ENCODE peak calls at places on chromosomes 12 and 14, in eight cellular contexts. One of them, this sample, is unnamed.

GRCh38 chr14:38074091-38074490 is 133.6 kb upstream of the SSTR1 start:
- DNase-seq in breast epithelium: no peak
- DNase-seq in DND-41: no peak
- DNase-seq in hepatocyte: no peak
- DNase-seq in CD8-positive, alpha-beta memory T cell: no peak
- DNase-seq in Peyer's patch: no peak
- DNase-seq in foreskin keratinocyte: no peak
- DNase-seq in A549: no peak
- DNase-seq in this sample: no peak

GRCh38 chr14:100306256-100306505 is at the start of gene SLC25A29:
- DNase-seq in DND-41: no peak
- DNase-seq in Peyer's patch: no peak
- DNase-seq in foreskin keratinocyte: no peak
- DNase-seq in breast epithelium: no peak
- DNase-seq in hepatocyte: no peak
- DNase-seq in A549: no peak
- DNase-seq in CD8-positive, alpha-beta memory T cell: no peak
- DNase-seq in this sample: no peak

GRCh38 chr12:1576410-1577240 is 17.8 kb downstream of the FBXL14 start:
- DNase-seq in CD8-positive, alpha-beta memory T cell: no peak
- DNase-seq in hepatocyte: peak
- DNase-seq in foreskin keratinocyte: no peak
- DNase-seq in Peyer's patch: no peak
- DNase-seq in DND-41: no peak
- DNase-seq in breast epithelium: no peak
- DNase-seq in A549: no peak
- DNase-seq in this sample: peak

GRCh38 chr12:80168936-80169335 is 69.6 kb downstream of the OTOGL start:
- DNase-seq in foreskin keratinocyte: no peak
- DNase-seq in hepatocyte: no peak
- DNase-seq in breast epithelium: no peak
- DNase-seq in A549: no peak
- DNase-seq in DND-41: no peak
- DNase-seq in CD8-positive, alpha-beta memory T cell: no peak
- DNase-seq in Peyer's patch: no peak
- DNase-seq in this sample: no peak

GRCh38 chr14:24958271-24958670 is 91.7 kb downstream of the STXBP6 start:
- DNase-seq in breast epithelium: no peak
- DNase-seq in hepatocyte: no peak
- DNase-seq in A549: no peak
- DNase-seq in DND-41: no peak
- DNase-seq in foreskin keratinocyte: no peak
- DNase-seq in CD8-positive, alpha-beta memory T cell: no peak
- DNase-seq in Peyer's patch: no peak
- DNase-seq in this sample: no peak

GRCh38 chr12:12510141-12510540 is 52.5 kb downstream of the DUSP16 start:
- DNase-seq in Peyer's patch: no peak
- DNase-seq in foreskin keratinocyte: peak
- DNase-seq in hepatocyte: no peak
- DNase-seq in DND-41: no peak
- DNase-seq in CD8-positive, alpha-beta memory T cell: no peak
- DNase-seq in A549: no peak
- DNase-seq in breast epithelium: no peak
- DNase-seq in this sample: no peak

GRCh38 chr12:6224550-6224949 is 24.4 kb downstream of the CD9 start:
- DNase-seq in Peyer's patch: peak
- DNase-seq in CD8-positive, alpha-beta memory T cell: no peak
- DNase-seq in A549: no peak
- DNase-seq in breast epithelium: no peak
- DNase-seq in hepatocyte: peak
- DNase-seq in DND-41: no peak
- DNase-seq in foreskin keratinocyte: no peak
- DNase-seq in this sample: no peak

GRCh38 chr14:75379246-75379929 is 48.4 kb upstream of the JDP2 start:
- DNase-seq in breast epithelium: no peak
- DNase-seq in DND-41: no peak
- DNase-seq in hepatocyte: no peak
- DNase-seq in Peyer's patch: no peak
- DNase-seq in A549: no peak
- DNase-seq in CD8-positive, alpha-beta memory T cell: no peak
- DNase-seq in foreskin keratinocyte: no peak
- DNase-seq in this sample: no peak

GRCh38 chr14:56273151-56273550 is 154.9 kb downstream of the PELI2 start:
- DNase-seq in CD8-positive, alpha-beta memory T cell: no peak
- DNase-seq in hepatocyte: no peak
- DNase-seq in breast epithelium: no peak
- DNase-seq in Peyer's patch: no peak
- DNase-seq in foreskin keratinocyte: no peak
- DNase-seq in DND-41: no peak
- DNase-seq in A549: no peak
- DNase-seq in this sample: no peak

GRCh38 chr12:12941450-12942350 is 10.3 kb downstream of the GPRC5D start:
- DNase-seq in foreskin keratinocyte: peak
- DNase-seq in Peyer's patch: no peak
- DNase-seq in CD8-positive, alpha-beta memory T cell: no peak
- DNase-seq in A549: no peak
- DNase-seq in hepatocyte: no peak
- DNase-seq in breast epithelium: no peak
- DNase-seq in DND-41: no peak
- DNase-seq in this sample: no peak

GRCh38 chr12:21987786-21988185 is 46.6 kb upstream of the ABCC9 start:
- DNase-seq in CD8-positive, alpha-beta memory T cell: no peak
- DNase-seq in A549: no peak
- DNase-seq in foreskin keratinocyte: no peak
- DNase-seq in Peyer's patch: no peak
- DNase-seq in hepatocyte: no peak
- DNase-seq in DND-41: no peak
- DNase-seq in breast epithelium: no peak
- DNase-seq in this sample: no peak

GRCh38 chr14:92341791-92342190 is 18.8 kb downstream of the SLC24A4 start:
- DNase-seq in breast epithelium: no peak
- DNase-seq in foreskin keratinocyte: no peak
- DNase-seq in hepatocyte: no peak
- DNase-seq in DND-41: no peak
- DNase-seq in Peyer's patch: no peak
- DNase-seq in CD8-positive, alpha-beta memory T cell: no peak
- DNase-seq in A549: no peak
- DNase-seq in this sample: no peak

GRCh38 chr12:95323204-95323603 is 105.6 kb downstream of the VEZT start:
- DNase-seq in breast epithelium: no peak
- DNase-seq in DND-41: no peak
- DNase-seq in hepatocyte: no peak
- DNase-seq in foreskin keratinocyte: no peak
- DNase-seq in A549: no peak
- DNase-seq in Peyer's patch: no peak
- DNase-seq in CD8-positive, alpha-beta memory T cell: no peak
- DNase-seq in this sample: no peak

GRCh38 chr12:106170285-106170684 is 31.5 kb upstream of the NUAK1 start:
- DNase-seq in hepatocyte: no peak
- DNase-seq in CD8-positive, alpha-beta memory T cell: no peak
- DNase-seq in foreskin keratinocyte: peak
- DNase-seq in Peyer's patch: no peak
- DNase-seq in A549: no peak
- DNase-seq in DND-41: no peak
- DNase-seq in breast epithelium: no peak
- DNase-seq in this sample: no peak

GRCh38 chr14:37246427-37246829 is 48.7 kb downstream of the MIPOL1 start:
- DNase-seq in A549: peak
- DNase-seq in breast epithelium: no peak
- DNase-seq in hepatocyte: peak
- DNase-seq in DND-41: no peak
- DNase-seq in CD8-positive, alpha-beta memory T cell: peak
- DNase-seq in foreskin keratinocyte: peak
- DNase-seq in Peyer's patch: no peak
- DNase-seq in this sample: peak

GRCh38 chr12:89384050-89384749 is 31.9 kb upstream of the DUSP6 start:
- DNase-seq in breast epithelium: peak
- DNase-seq in hepatocyte: peak
- DNase-seq in foreskin keratinocyte: peak
- DNase-seq in A549: no peak
- DNase-seq in Peyer's patch: no peak
- DNase-seq in CD8-positive, alpha-beta memory T cell: no peak
- DNase-seq in DND-41: no peak
- DNase-seq in this sample: peak

GRCh38 chr14:32426596-32427408 is 97.7 kb downstream of the AKAP6 start:
- DNase-seq in CD8-positive, alpha-beta memory T cell: no peak
- DNase-seq in foreskin keratinocyte: no peak
- DNase-seq in Peyer's patch: no peak
- DNase-seq in breast epithelium: no peak
- DNase-seq in DND-41: no peak
- DNase-seq in A549: no peak
- DNase-seq in hepatocyte: no peak
- DNase-seq in this sample: no peak

GRCh38 chr12:120230326-120230973 is 29.5 kb upstream of the RPLP0 start:
- DNase-seq in foreskin keratinocyte: peak
- DNase-seq in hepatocyte: peak
- DNase-seq in breast epithelium: no peak
- DNase-seq in CD8-positive, alpha-beta memory T cell: no peak
- DNase-seq in Peyer's patch: peak
- DNase-seq in A549: peak
- DNase-seq in DND-41: no peak
- DNase-seq in this sample: peak

GRCh38 chr12:50590869-50591268 is 86.1 kb downstream of the DIP2B start:
- DNase-seq in foreskin keratinocyte: no peak
- DNase-seq in hepatocyte: no peak
- DNase-seq in DND-41: no peak
- DNase-seq in breast epithelium: no peak
- DNase-seq in Peyer's patch: no peak
- DNase-seq in CD8-positive, alpha-beta memory T cell: no peak
- DNase-seq in A549: no peak
- DNase-seq in this sample: no peak
- H3K27ac ChIP-seq in foreskin keratinocyte: peak
- H3K27ac ChIP-seq in hepatocyte: no peak
- H3K27ac ChIP-seq in DND-41: peak
- H3K27ac ChIP-seq in breast epithelium: no peak
- H3K27ac ChIP-seq in Peyer's patch: no peak
- H3K27ac ChIP-seq in CD8-positive, alpha-beta memory T cell: no peak
- H3K27ac ChIP-seq in A549: no peak
- H3K27ac ChIP-seq in this sample: no peak

DNA sequence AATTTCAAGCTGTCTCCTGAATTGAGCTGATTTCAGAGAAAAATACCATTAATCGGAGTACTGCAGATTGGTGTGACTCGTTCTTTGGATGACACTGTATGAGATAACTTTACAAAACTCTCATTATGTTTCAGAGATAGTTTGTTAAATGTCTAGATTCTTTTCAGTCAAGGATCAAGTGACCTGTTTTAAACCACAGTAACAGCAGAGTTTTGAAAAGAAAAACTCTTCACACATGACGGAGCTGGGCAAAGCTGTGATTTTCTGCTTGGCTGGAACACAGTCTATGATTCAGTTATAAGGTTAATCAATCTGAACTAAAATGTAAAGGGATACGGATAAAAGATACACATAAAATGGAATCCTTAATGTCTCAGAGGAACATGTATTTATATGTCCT is 573.2 kb downstream of the PRKD1 start:
- DNase-seq in foreskin keratinocyte: no peak
- DNase-seq in hepatocyte: no peak
- DNase-seq in Peyer's patch: no peak
- DNase-seq in CD8-positive, alpha-beta memory T cell: no peak
- DNase-seq in DND-41: no peak
- DNase-seq in A549: no peak
- DNase-seq in breast epithelium: no peak
- DNase-seq in this sample: no peak
- H3K27ac ChIP-seq in foreskin keratinocyte: no peak
- H3K27ac ChIP-seq in hepatocyte: no peak
- H3K27ac ChIP-seq in Peyer's patch: no peak
- H3K27ac ChIP-seq in CD8-positive, alpha-beta memory T cell: no peak
- H3K27ac ChIP-seq in DND-41: no peak
- H3K27ac ChIP-seq in A549: no peak
- H3K27ac ChIP-seq in breast epithelium: no peak
- H3K27ac ChIP-seq in this sample: no peak

GRCh38 chr12:61854902-61855301 is 405.3 kb upstream of the USP15 start:
- DNase-seq in foreskin keratinocyte: peak
- DNase-seq in DND-41: no peak
- DNase-seq in hepatocyte: no peak
- DNase-seq in CD8-positive, alpha-beta memory T cell: no peak
- DNase-seq in A549: no peak
- DNase-seq in Peyer's patch: no peak
- DNase-seq in breast epithelium: no peak
- DNase-seq in this sample: no peak

GRCh38 chr12:61857968-61858367 is 402.2 kb upstream of the USP15 start:
- DNase-seq in hepatocyte: no peak
- DNase-seq in Peyer's patch: no peak
- DNase-seq in DND-41: no peak
- DNase-seq in CD8-positive, alpha-beta memory T cell: no peak
- DNase-seq in breast epithelium: no peak
- DNase-seq in foreskin keratinocyte: no peak
- DNase-seq in A549: no peak
- DNase-seq in this sample: no peak

GRCh38 chr12:61848893-61849292 is 411.3 kb upstream of the USP15 start:
- DNase-seq in CD8-positive, alpha-beta memory T cell: no peak
- DNase-seq in A549: no peak
- DNase-seq in Peyer's patch: no peak
- DNase-seq in foreskin keratinocyte: no peak
- DNase-seq in breast epithelium: no peak
- DNase-seq in DND-41: no peak
- DNase-seq in hepatocyte: no peak
- DNase-seq in this sample: no peak

GRCh38 chr12:61853945-61854344 is 406.3 kb upstream of the USP15 start:
- DNase-seq in foreskin keratinocyte: no peak
- DNase-seq in hepatocyte: no peak
- DNase-seq in CD8-positive, alpha-beta memory T cell: no peak
- DNase-seq in breast epithelium: no peak
- DNase-seq in DND-41: no peak
- DNase-seq in Peyer's patch: no peak
- DNase-seq in A549: no peak
- DNase-seq in this sample: no peak
- H3K27ac ChIP-seq in foreskin keratinocyte: no peak
- H3K27ac ChIP-seq in hepatocyte: no peak
- H3K27ac ChIP-seq in CD8-positive, alpha-beta memory T cell: no peak
- H3K27ac ChIP-seq in breast epithelium: no peak
- H3K27ac ChIP-seq in DND-41: no peak
- H3K27ac ChIP-seq in Peyer's patch: no peak
- H3K27ac ChIP-seq in A549: no peak
- H3K27ac ChIP-seq in this sample: no peak

GRCh38 chr12:110566993-110567392 is 16.1 kb downstream of the PPTC7 start:
- DNase-seq in foreskin keratinocyte: no peak
- DNase-seq in hepatocyte: no peak
- DNase-seq in A549: no peak
- DNase-seq in DND-41: no peak
- DNase-seq in Peyer's patch: no peak
- DNase-seq in breast epithelium: no peak
- DNase-seq in CD8-positive, alpha-beta memory T cell: no peak
- DNase-seq in this sample: no peak

GRCh38 chr12:110563702-110564470 is 19.2 kb downstream of the PPTC7 start:
- DNase-seq in CD8-positive, alpha-beta memory T cell: no peak
- DNase-seq in A549: no peak
- DNase-seq in breast epithelium: no peak
- DNase-seq in Peyer's patch: no peak
- DNase-seq in foreskin keratinocyte: no peak
- DNase-seq in DND-41: no peak
- DNase-seq in hepatocyte: no peak
- DNase-seq in this sample: no peak

GRCh38 chr12:110564471-110564991 is 18.6 kb downstream of the PPTC7 start:
- DNase-seq in breast epithelium: no peak
- DNase-seq in DND-41: no peak
- DNase-seq in foreskin keratinocyte: no peak
- DNase-seq in hepatocyte: no peak
- DNase-seq in A549: no peak
- DNase-seq in CD8-positive, alpha-beta memory T cell: no peak
- DNase-seq in Peyer's patch: no peak
- DNase-seq in this sample: no peak

GRCh38 chr12:110568752-110569151 is 14.4 kb downstream of the PPTC7 start:
- DNase-seq in CD8-positive, alpha-beta memory T cell: no peak
- DNase-seq in foreskin keratinocyte: no peak
- DNase-seq in A549: no peak
- DNase-seq in hepatocyte: no peak
- DNase-seq in DND-41: no peak
- DNase-seq in Peyer's patch: no peak
- DNase-seq in breast epithelium: no peak
- DNase-seq in this sample: no peak

GRCh38 chr12:110565919-110566871 is 16.9 kb downstream of the PPTC7 start:
- DNase-seq in A549: no peak
- DNase-seq in hepatocyte: no peak
- DNase-seq in foreskin keratinocyte: peak
- DNase-seq in breast epithelium: no peak
- DNase-seq in CD8-positive, alpha-beta memory T cell: no peak
- DNase-seq in DND-41: no peak
- DNase-seq in Peyer's patch: no peak
- DNase-seq in this sample: no peak
- H3K27ac ChIP-seq in A549: no peak
- H3K27ac ChIP-seq in hepatocyte: peak
- H3K27ac ChIP-seq in foreskin keratinocyte: peak
- H3K27ac ChIP-seq in breast epithelium: peak
- H3K27ac ChIP-seq in CD8-positive, alpha-beta memory T cell: no peak
- H3K27ac ChIP-seq in DND-41: no peak
- H3K27ac ChIP-seq in Peyer's patch: no peak
- H3K27ac ChIP-seq in this sample: no peak

This sample was measured in small intestine.